ENCODE peak calls at places on chromosomes 4 and X, in seven cellular contexts. One of them, this sample, is unnamed.

GRCh38 chrX:3169421-3169820 is 128.2 kb downstream of the ARSF start:
- DNase-seq in stomach: no peak
- DNase-seq in right lobe of liver: no peak
- DNase-seq in suprapubic skin: no peak
- DNase-seq in ovary: no peak
- DNase-seq in H1: no peak
- DNase-seq in IMR-90: no peak
- DNase-seq in this sample: no peak

GRCh38 chr4:26032572-26033320 is 118.7 kb downstream of the SMIM20 start:
- DNase-seq in suprapubic skin: no peak
- DNase-seq in right lobe of liver: no peak
- DNase-seq in IMR-90: peak
- DNase-seq in stomach: no peak
- DNase-seq in H1: no peak
- DNase-seq in ovary: peak
- DNase-seq in this sample: no peak

GRCh38 chr4:38284294-38285045 is 324.3 kb downstream of the PTTG2 start:
- DNase-seq in suprapubic skin: no peak
- DNase-seq in stomach: no peak
- DNase-seq in ovary: no peak
- DNase-seq in right lobe of liver: no peak
- DNase-seq in IMR-90: no peak
- DNase-seq in H1: no peak
- DNase-seq in this sample: no peak

GRCh38 chrX:119676949-119677653 is 15.9 kb downstream of the SEPTIN6 start:
- DNase-seq in suprapubic skin: no peak
- DNase-seq in right lobe of liver: no peak
- DNase-seq in stomach: no peak
- DNase-seq in ovary: no peak
- DNase-seq in H1: no peak
- DNase-seq in IMR-90: no peak
- DNase-seq in this sample: no peak

GRCh38 chrX:2848806-2849420 is 20.2 kb downstream of the GYG2 start:
- DNase-seq in stomach: no peak
- DNase-seq in H1: no peak
- DNase-seq in ovary: no peak
- DNase-seq in IMR-90: peak
- DNase-seq in suprapubic skin: no peak
- DNase-seq in right lobe of liver: no peak
- DNase-seq in this sample: no peak

GRCh38 chr4:336099-336892 is 1.3 kb upstream of the ZNF141 start:
- DNase-seq in H1: no peak
- DNase-seq in stomach: no peak
- DNase-seq in right lobe of liver: peak
- DNase-seq in IMR-90: no peak
- DNase-seq in suprapubic skin: no peak
- DNase-seq in ovary: peak
- DNase-seq in this sample: peak

GRCh38 chrX:118901991-118902390 is 72.4 kb upstream of the LONRF3 start:
- DNase-seq in stomach: no peak
- DNase-seq in H1: no peak
- DNase-seq in right lobe of liver: no peak
- DNase-seq in IMR-90: no peak
- DNase-seq in ovary: no peak
- DNase-seq in suprapubic skin: no peak
- DNase-seq in this sample: no peak

GRCh38 chrX:2594491-2594890 is 93.7 kb upstream of the DHRSX start:
- DNase-seq in IMR-90: no peak
- DNase-seq in H1: no peak
- DNase-seq in right lobe of liver: no peak
- DNase-seq in stomach: no peak
- DNase-seq in ovary: no peak
- DNase-seq in suprapubic skin: no peak
- DNase-seq in this sample: no peak

GRCh38 chrX:15404712-15405111 is 20.5 kb upstream of the VEGFD start:
- DNase-seq in stomach: no peak
- DNase-seq in IMR-90: peak
- DNase-seq in H1: no peak
- DNase-seq in suprapubic skin: no peak
- DNase-seq in right lobe of liver: no peak
- DNase-seq in ovary: no peak
- DNase-seq in this sample: no peak

GRCh38 chr4:149371021-149371420 is 444.6 kb downstream of the IQCM start:
- DNase-seq in stomach: no peak
- DNase-seq in ovary: no peak
- DNase-seq in right lobe of liver: peak
- DNase-seq in IMR-90: peak
- DNase-seq in suprapubic skin: no peak
- DNase-seq in H1: peak
- DNase-seq in this sample: peak

GRCh38 chr4:77126844-77127614 is 30.0 kb upstream of the CCNG2 start:
- DNase-seq in IMR-90: no peak
- DNase-seq in right lobe of liver: no peak
- DNase-seq in stomach: no peak
- DNase-seq in H1: no peak
- DNase-seq in suprapubic skin: no peak
- DNase-seq in ovary: no peak
- DNase-seq in this sample: no peak
- H3K27ac ChIP-seq in IMR-90: no peak
- H3K27ac ChIP-seq in right lobe of liver: no peak
- H3K27ac ChIP-seq in stomach: no peak
- H3K27ac ChIP-seq in H1: no peak
- H3K27ac ChIP-seq in suprapubic skin: peak
- H3K27ac ChIP-seq in ovary: no peak
- H3K27ac ChIP-seq in this sample: peak

DNA sequence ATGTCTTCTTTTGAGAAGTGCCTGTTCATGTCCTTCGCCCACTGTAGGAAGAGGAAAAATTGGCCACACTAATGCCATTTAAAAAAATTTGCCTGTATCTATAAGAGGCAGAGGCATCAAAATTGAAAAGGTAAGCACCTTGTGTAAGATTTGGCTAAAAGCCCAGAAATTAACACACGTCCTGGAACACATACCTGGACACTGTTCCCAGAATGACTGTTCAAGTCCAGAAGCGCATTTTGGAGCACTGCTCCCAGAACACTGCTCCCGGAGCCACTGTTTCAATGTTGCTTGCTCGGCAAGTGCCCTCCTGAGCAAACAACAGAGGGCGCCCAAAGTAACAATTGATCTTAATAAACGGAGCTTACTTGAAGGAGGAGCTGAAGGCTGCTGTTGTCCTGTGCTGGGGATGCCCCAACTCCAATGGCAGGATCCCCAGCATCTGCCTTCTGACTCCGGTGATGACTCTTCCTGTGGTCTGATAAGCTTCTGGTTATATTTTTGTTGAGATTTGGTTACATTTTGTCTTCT is 1958.6 kb downstream of the C4orf33 start:
- DNase-seq in suprapubic skin: no peak
- DNase-seq in H1: peak
- DNase-seq in ovary: no peak
- DNase-seq in right lobe of liver: no peak
- DNase-seq in stomach: no peak
- DNase-seq in IMR-90: no peak
- DNase-seq in this sample: no peak
- TF ChIP-seq CTCF in suprapubic skin: no peak
- TF ChIP-seq CTCF in H1: no peak
- TF ChIP-seq CTCF in ovary: no peak
- TF ChIP-seq CTCF in right lobe of liver: no peak
- TF ChIP-seq CTCF in stomach: no peak
- TF ChIP-seq CTCF in IMR-90: no peak
- TF ChIP-seq CTCF in this sample: no peak

GRCh38 chrX:33725556-33726232 is 406.4 kb downstream of the FAM47A start:
- DNase-seq in ovary: no peak
- DNase-seq in suprapubic skin: no peak
- DNase-seq in right lobe of liver: no peak
- DNase-seq in H1: no peak
- DNase-seq in stomach: no peak
- DNase-seq in IMR-90: no peak
- DNase-seq in this sample: no peak
- H3K4me3 ChIP-seq in ovary: peak
- H3K4me3 ChIP-seq in suprapubic skin: peak
- H3K4me3 ChIP-seq in right lobe of liver: no peak
- H3K4me3 ChIP-seq in H1: peak
- H3K4me3 ChIP-seq in stomach: peak
- H3K4me3 ChIP-seq in IMR-90: no peak
- H3K4me3 ChIP-seq in this sample: peak

DNA sequence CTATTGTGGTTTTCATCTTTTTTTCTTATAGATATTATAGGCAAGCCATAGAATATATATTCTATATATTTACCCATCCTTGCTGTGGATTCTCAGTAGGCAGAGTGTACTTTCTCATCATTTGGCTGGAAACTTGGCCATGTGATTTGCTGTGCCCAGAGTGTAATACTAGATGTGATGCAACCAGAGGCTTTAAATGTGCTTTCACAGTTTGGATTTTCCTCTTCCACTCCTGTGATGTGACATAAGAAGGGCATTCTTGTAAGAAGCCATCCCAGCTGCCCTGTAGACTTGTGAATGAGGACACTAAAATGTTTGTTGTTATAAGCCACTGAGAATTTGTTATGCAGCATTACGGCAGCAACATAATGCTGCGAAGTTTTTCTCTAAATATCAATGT is 10.4 kb upstream of the HPGDS start:
- DNase-seq in suprapubic skin: no peak
- DNase-seq in H1: no peak
- DNase-seq in stomach: no peak
- DNase-seq in right lobe of liver: no peak
- DNase-seq in ovary: no peak
- DNase-seq in IMR-90: no peak
- DNase-seq in this sample: no peak
- H3K27ac ChIP-seq in suprapubic skin: no peak
- H3K27ac ChIP-seq in H1: no peak
- H3K27ac ChIP-seq in stomach: no peak
- H3K27ac ChIP-seq in right lobe of liver: no peak
- H3K27ac ChIP-seq in ovary: no peak
- H3K27ac ChIP-seq in IMR-90: no peak
- H3K27ac ChIP-seq in this sample: no peak

GRCh38 chr4:46274717-46275116 is 115.2 kb downstream of the GABRA2 start:
- DNase-seq in IMR-90: no peak
- DNase-seq in right lobe of liver: no peak
- DNase-seq in H1: no peak
- DNase-seq in suprapubic skin: no peak
- DNase-seq in stomach: no peak
- DNase-seq in ovary: no peak
- DNase-seq in this sample: no peak

GRCh38 chr4:46267866-46268265 is 122.1 kb downstream of the GABRA2 start:
- DNase-seq in IMR-90: no peak
- DNase-seq in stomach: no peak
- DNase-seq in right lobe of liver: no peak
- DNase-seq in H1: no peak
- DNase-seq in ovary: no peak
- DNase-seq in suprapubic skin: no peak
- DNase-seq in this sample: no peak

GRCh38 chr4:46266106-46266505 is 123.8 kb downstream of the GABRA2 start:
- DNase-seq in stomach: no peak
- DNase-seq in H1: no peak
- DNase-seq in suprapubic skin: no peak
- DNase-seq in right lobe of liver: no peak
- DNase-seq in IMR-90: no peak
- DNase-seq in ovary: no peak
- DNase-seq in this sample: no peak

DNA sequence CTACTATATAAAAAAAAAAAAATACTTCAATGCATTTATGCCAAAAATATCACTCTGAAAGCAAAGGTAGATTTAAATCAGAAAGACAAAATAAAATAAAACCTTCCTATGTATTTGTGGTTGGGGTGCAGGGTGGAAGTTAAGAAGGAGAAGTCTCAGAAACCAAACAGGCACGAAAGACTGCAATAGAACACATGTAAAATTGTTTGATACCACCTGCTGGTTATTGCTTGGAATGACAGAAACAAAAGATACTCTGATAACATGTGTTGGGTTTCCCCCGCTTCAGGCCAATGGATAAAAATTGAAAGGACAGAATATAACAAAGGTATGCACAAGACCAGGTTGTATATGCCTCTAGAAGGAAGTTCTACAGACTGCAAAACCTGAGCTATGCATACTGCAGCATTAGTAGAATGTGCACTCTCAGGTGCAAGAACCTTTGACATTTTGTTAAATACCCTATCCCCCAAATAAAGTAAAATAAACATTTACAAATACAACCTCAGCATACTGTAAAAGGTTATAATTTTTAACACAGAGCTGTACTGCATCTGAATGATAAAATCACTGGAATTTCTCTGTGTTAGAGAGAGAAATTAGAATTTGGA is 118.8 kb downstream of the GABRA2 start:
- DNase-seq in suprapubic skin: no peak
- DNase-seq in ovary: no peak
- DNase-seq in IMR-90: peak
- DNase-seq in H1: no peak
- DNase-seq in right lobe of liver: no peak
- DNase-seq in stomach: no peak
- DNase-seq in this sample: no peak
- TF ChIP-seq CTCF in suprapubic skin: no peak
- TF ChIP-seq CTCF in ovary: no peak
- TF ChIP-seq CTCF in IMR-90: peak
- TF ChIP-seq CTCF in H1: no peak
- TF ChIP-seq CTCF in right lobe of liver: peak
- TF ChIP-seq CTCF in stomach: no peak
- TF ChIP-seq CTCF in this sample: no peak

DNA sequence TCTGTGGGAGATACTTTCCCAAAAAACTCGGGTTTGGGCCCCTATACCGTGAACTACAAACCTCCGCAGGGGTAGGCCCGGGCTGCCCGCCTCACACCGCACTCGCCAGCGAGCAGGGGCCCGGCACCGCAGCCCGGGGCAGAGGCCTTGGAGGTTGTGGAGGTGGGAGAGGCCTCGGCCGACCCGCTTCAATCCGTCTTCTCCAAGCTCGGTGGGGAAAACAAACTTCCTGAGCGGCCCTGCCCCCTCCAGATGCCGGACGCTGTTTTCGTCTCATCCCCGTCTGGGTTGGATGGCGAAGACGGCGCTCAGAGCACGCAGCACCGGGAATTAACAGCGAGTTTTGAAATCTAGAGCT is 442 bp upstream of the MCUB start:
- DNase-seq in stomach: no peak
- DNase-seq in H1: no peak
- DNase-seq in IMR-90: no peak
- DNase-seq in ovary: peak
- DNase-seq in suprapubic skin: no peak
- DNase-seq in right lobe of liver: peak
- DNase-seq in this sample: no peak
- H3K4me3 ChIP-seq in stomach: peak
- H3K4me3 ChIP-seq in H1: peak
- H3K4me3 ChIP-seq in IMR-90: peak
- H3K4me3 ChIP-seq in ovary: peak
- H3K4me3 ChIP-seq in suprapubic skin: peak
- H3K4me3 ChIP-seq in right lobe of liver: peak
- H3K4me3 ChIP-seq in this sample: peak

This sample was measured in coronary artery.